ENCODE peak calls at places on chromosomes 3 and 15, in five cellular contexts. I is IMR-90; V is A549; S is naive thymus-derived CD8-positive, alpha-beta T cell; B is T-cell. L is an unnamed sample.

GRCh38 chr3:64138656-64139375 is 86.5 kb downstream of the PRICKLE2 start:
- ATAC-seq in S (no peak), I (no peak), V (no peak), B (no peak), L (no peak)

GRCh38 chr3:25592510-25592968 is 72.2 kb downstream of the TOP2B start:
- ATAC-seq in V (peak), B (peak), I (peak), S (peak), L (peak)

GRCh38 chr15:28124841-28125240 is 25.7 kb upstream of the OCA2 start:
- ATAC-seq in I (no peak), B (no peak), S (no peak), V (no peak), L (no peak)

GRCh38 chr15:42118650-42119531 is 24.5 kb upstream of the PLA2G4D start:
- ATAC-seq in I (peak), B (no peak), S (no peak), V (peak), L (no peak)

GRCh38 chr15:81380203-81380602 is 6.2 kb upstream of the TMC3 start:
- ATAC-seq in I (no peak), S (no peak), V (no peak), B (no peak), L (no peak)

GRCh38 chr15:99706557-99707303 is 26.5 kb downstream of the LYSMD4 start:
- ATAC-seq in B (peak), V (no peak), S (peak), I (no peak), L (no peak)

GRCh38 chr3:63908081-63908736 is 4.0 kb downstream of the SCAANT1 start:
- ATAC-seq in I (no peak), S (no peak), B (no peak), V (peak), L (no peak)

GRCh38 chr3:58116161-58116955 is 94.4 kb downstream of the DNASE1L3 start:
- ATAC-seq in I (no peak), S (peak), V (peak), B (peak), L (no peak)

GRCh38 chr3:55910543-55910942 is 423.4 kb upstream of the WNT5A start:
- ATAC-seq in B (no peak), V (no peak), I (no peak), S (no peak), L (no peak)

GRCh38 chr3:126419886-126420786 is 25.4 kb downstream of the CFAP100 start:
- ATAC-seq in V (no peak), I (no peak), S (no peak), B (no peak), L (no peak)

GRCh38 chr3:42780398-42780797 is 7.3 kb upstream of the CCDC13 start:
- ATAC-seq in V (no peak), I (no peak), S (no peak), B (no peak), L (no peak)

GRCh38 chr15:38660726-38661125 is 96.1 kb upstream of the RASGRP1 start:
- ATAC-seq in I (no peak), B (peak), V (no peak), S (peak), L (no peak)

GRCh38 chr3:71466483-71466882 is 117.0 kb downstream of the FOXP1 start:
- ATAC-seq in V (peak), B (no peak), S (no peak), I (no peak), L (no peak)

GRCh38 chr15:73782339-73782979 is 29.3 kb upstream of the INSYN1 start:
- ATAC-seq in I (no peak), V (no peak), S (no peak), B (no peak), L (no peak)

GRCh38 chr3:46293991-46294833 is 52.0 kb downstream of the CCR3 start:
- ATAC-seq in B (no peak), V (no peak), I (no peak), S (no peak), L (no peak)

GRCh38 chr3:128074851-128075515 is 22.7 kb downstream of the SEC61A1 start:
- ATAC-seq in S (no peak), B (no peak), I (peak), V (peak), L (peak)

GRCh38 chr15:94844533-94845390 is 613.4 kb downstream of the MCTP2 start:
- ATAC-seq in S (no peak), B (no peak), I (no peak), V (peak), L (peak)

GRCh38 chr3:113423699-113424098 is 17.6 kb downstream of the CFAP44 start:
- ATAC-seq in V (no peak), I (no peak), S (no peak), B (no peak), L (no peak)

GRCh38 chr3:111324142-111324541 is 217.9 kb upstream of the CD96 start:
- ATAC-seq in S (peak), B (peak), I (no peak), V (no peak), L (no peak)

GRCh38 chr15:42933886-42934667 is 13.5 kb upstream of the TTBK2 start:
- ATAC-seq in V (no peak), I (no peak), B (no peak), S (no peak), L (no peak)

GRCh38 chr15:56168394-56168793 is 75.3 kb downstream of the RFX7 start:
- ATAC-seq in V (no peak), I (no peak), S (no peak), B (no peak), L (no peak)

GRCh38 chr3:127002195-127003174 is 19.6 kb downstream of the PLXNA1 start:
- ATAC-seq in S (no peak), I (peak), V (peak), B (no peak), L (peak)

GRCh38 chr15:43330780-43331086 is 360 bp upstream of the LCMT2 start:
- ATAC-seq in V (peak), I (no peak), B (peak), S (peak), L (no peak)

GRCh38 chr3:11481561-11481960 is 162.2 kb downstream of the VGLL4 start:
- ATAC-seq in B (no peak), S (no peak), I (no peak), V (no peak), L (no peak)

GRCh38 chr15:85454403-85454802 is 74.0 kb downstream of the AKAP13 start:
- ATAC-seq in V (peak), B (no peak), S (no peak), I (no peak), L (no peak)

GRCh38 chr3:128316456-128316855 is 150.2 kb downstream of the DNAJB8 start:
- ATAC-seq in S (peak), I (no peak), V (no peak), B (peak), L (no peak)

GRCh38 chr15:31544361-31544760 is 217.7 kb downstream of the KLF13 start:
- ATAC-seq in V (no peak), B (no peak), S (no peak), I (no peak), L (no peak)

GRCh38 chr15:42932833-42933515 is 12.4 kb upstream of the TTBK2 start:
- ATAC-seq in I (no peak), V (no peak), S (no peak), B (no peak), L (no peak)

GRCh38 chr3:48151807-48152427 is 36.3 kb downstream of the CDC25A start:
- ATAC-seq in I (peak), V (peak), S (no peak), B (no peak), L (peak)

GRCh38 chr3:193391902-193392301 is 13.3 kb upstream of the ATP13A5 start:
- ATAC-seq in V (no peak), I (no peak), S (no peak), B (no peak), L (no peak)

GRCh38 chr15:76936671-76937070 is 5.1 kb downstream of the RCN2 start:
- ATAC-seq in I (no peak), S (no peak), B (no peak), V (no peak), L (no peak)

GRCh38 chr3:114221881-114222264 is 15.5 kb downstream of the ZNF80 start:
- ATAC-seq in B (peak), S (no peak), V (no peak), I (no peak), L (no peak)

GRCh38 chr3:132660745-132661067 is 577 bp downstream of the UBA5 start:
- ATAC-seq in I (peak), B (peak), V (peak), S (no peak), L (peak)